ENCODE peak calls at places on chromosomes 13 and 19, in seven cellular contexts. B is Peyer's patch, W is breast epithelium, C is stomach, R is body of pancreas, X is gastrocnemius medialis, S is heart left ventricle. Y is an unnamed sample.
A peak's percentile ranks its signal among the peaks of the same experiment; 100 is the strongest.

GRCh38 chr13:35917252-35917941 is 213.8 kb downstream of the DCLK1 start:
- DNase-seq in W (no peak), R (no peak), B (no peak), S (no peak), C (no peak), X (no peak), Y (no peak)

GRCh38 chr13:25181597-25181996 is 9.5 kb upstream of the AMER2 start:
- DNase-seq in S (no peak), B (no peak), X (no peak), R (no peak), W (no peak), C (no peak), Y (no peak)

GRCh38 chr13:74206061-74206561 is 71.9 kb upstream of the KLF12 start:
- DNase-seq in W (peak; percentile 29), B (no peak), R (no peak), C (no peak), S (no peak), X (no peak), Y (no peak)

GRCh38 chr13:41458187-41458938 is 1.0 kb downstream of the RGCC start:
- DNase-seq in S (peak; percentile 34), R (peak; percentile 37), X (no peak), B (peak; percentile 43), W (no peak), C (peak; percentile 53), Y (peak; percentile 58)

GRCh38 chr19:13398780-13399726 is 107.2 kb downstream of the CACNA1A start:
- DNase-seq in C (no peak), W (no peak), B (no peak), R (no peak), S (peak; percentile 39), X (no peak), Y (no peak)

GRCh38 chr19:32164384-32164992 is 180.9 kb upstream of the ZNF507 start:
- DNase-seq in X (no peak), W (no peak), R (no peak), S (no peak), C (no peak), B (no peak), Y (no peak)

GRCh38 chr19:31126236-31126635 is 223.0 kb downstream of the TSHZ3 start:
- DNase-seq in S (no peak), R (no peak), B (no peak), C (no peak), W (no peak), X (no peak), Y (no peak)

GRCh38 chr19:32287811-32288227 is 57.6 kb upstream of the ZNF507 start:
- DNase-seq in X (peak; percentile 50), B (peak; percentile 18), R (peak; percentile 40), W (peak; percentile 21), C (peak; percentile 52), S (peak; percentile 81), Y (no peak)

GRCh38 chr19:38970664-38971532 is 4.6 kb downstream of the FBXO17 start:
- DNase-seq in S (no peak), C (no peak), B (no peak), W (no peak), R (no peak), X (no peak), Y (no peak)

GRCh38 chr19:36093687-36094086 is 17.3 kb upstream of the OVOL3 start:
- DNase-seq in R (no peak), W (no peak), B (no peak), X (no peak), C (no peak), S (peak; percentile 60), Y (no peak)

GRCh38 chr13:109226631-109227030 is 559.8 kb downstream of the IRS2 start:
- DNase-seq in C (no peak), W (no peak), S (no peak), R (no peak), X (no peak), B (no peak), Y (no peak)

GRCh38 chr13:26965976-26966375 is 205.4 kb upstream of the GPR12 start:
- DNase-seq in S (peak; percentile 83), W (no peak), X (no peak), B (no peak), C (peak; percentile 81), R (peak; percentile 81), Y (peak; percentile 79)

GRCh38 chr13:111179908-111180756 is 65.0 kb downstream of the ARHGEF7 start:
- DNase-seq in R (no peak), X (no peak), S (no peak), W (no peak), C (no peak), B (no peak), Y (no peak)
- H3K27ac ChIP-seq in R (no peak overlapping the region), X (peak overlapping the region; percentile 80), S (peak overlapping the region; percentile 5), W (no peak overlapping the region), C (peak overlapping the region; percentile 27), B (peak overlapping the region; percentile 31), Y (no peak overlapping the region)

GRCh38 chr19:22199171-22199570 is 2.4 kb upstream of the ZNF676 start:
- DNase-seq in C (no peak), X (no peak), R (no peak), B (no peak), W (no peak), S (no peak), Y (no peak)
- H3K9me3 ChIP-seq in C (peaks cover 19% of the 10 kb centered on the region), X (no peaks in the 10 kb centered on the region), R (no peaks in the 10 kb centered on the region), B (no peaks in the 10 kb centered on the region), W (peaks cover 57% of the 10 kb centered on the region), S (peaks cover 6% of the 10 kb centered on the region), Y (no peaks in the 10 kb centered on the region)

DNA sequence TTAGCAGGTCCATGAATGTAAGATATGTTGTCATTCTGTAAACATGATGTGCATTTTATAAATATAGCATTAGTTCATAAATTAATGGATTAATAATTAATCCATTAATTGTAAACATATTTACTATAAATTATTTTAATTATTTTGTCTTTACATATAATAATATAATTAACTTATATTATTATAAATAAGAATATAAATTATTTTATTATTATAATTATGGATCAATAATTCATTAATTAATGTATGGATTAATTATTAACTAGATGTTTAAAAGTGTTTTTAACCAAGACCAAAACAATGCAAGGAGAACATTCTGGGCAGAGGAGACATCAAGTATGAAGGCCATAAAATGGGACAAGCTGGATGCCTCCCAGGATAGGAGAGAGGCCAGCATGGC is 72.0 kb downstream of the RUBCNL start:
- DNase-seq in C (no peak), S (no peak), R (no peak), B (no peak), X (no peak), W (no peak), Y (no peak)
- TF ChIP-seq POLR2A in C (no peak), S (no peak), R (no peak), B (no peak), X (no peak), W (no peak), Y (no peak)

DNA sequence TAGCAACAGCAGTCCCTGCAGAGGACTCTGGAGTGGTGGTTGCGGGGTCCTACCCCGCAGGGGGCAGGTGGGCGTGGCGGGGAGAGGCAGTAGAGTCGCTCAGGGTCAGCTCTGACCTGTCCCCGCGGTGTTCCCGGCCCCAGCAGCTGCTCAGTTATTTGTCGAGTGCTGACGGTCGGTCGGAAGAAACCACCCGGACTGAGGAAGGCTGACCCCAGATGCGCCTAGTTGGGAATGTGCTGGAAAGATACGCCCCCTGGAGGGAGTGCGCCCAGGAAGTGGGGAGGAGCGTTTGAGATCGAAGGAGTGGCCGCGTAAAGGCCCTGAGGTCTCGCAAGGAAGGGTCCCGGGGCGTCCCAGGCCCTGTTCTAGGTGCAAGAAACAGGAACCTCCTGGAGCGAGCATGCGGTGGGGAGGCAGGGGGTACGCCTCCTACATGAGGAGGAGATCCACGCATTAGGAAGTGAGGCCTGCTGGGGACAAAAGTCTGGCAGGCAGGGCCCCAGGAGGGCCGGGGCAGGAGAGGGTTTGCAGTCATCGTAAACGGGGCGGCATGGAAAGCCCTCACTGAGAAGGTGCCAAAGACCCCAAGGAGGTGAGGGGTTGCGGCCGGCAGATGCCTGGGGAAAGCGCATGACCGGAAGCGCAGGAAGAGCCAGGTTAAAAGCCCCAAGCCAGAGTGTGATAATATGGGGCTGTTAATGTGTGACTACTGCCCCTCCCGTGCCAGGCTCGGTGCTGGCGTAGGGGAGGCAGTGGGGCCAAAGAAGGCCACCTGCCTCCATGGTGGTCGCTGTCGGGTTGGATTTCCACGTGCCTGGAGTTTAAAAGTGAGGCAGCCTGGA is 9.1 kb downstream of the CCDC8 start:
- DNase-seq in C (peak; percentile 35), R (peak; percentile 68), X (no peak), B (no peak), S (peak; percentile 58), W (peak; percentile 54), Y (peak; percentile 74)
- H3K27ac ChIP-seq in C (peak overlapping the region; percentile 43), R (peak overlapping the region; percentile 6), X (peak overlapping the region; percentile 19), B (peak overlapping the region; percentile 60), S (peak overlapping the region; percentile 77), W (peak overlapping the region; percentile 79), Y (peak overlapping the region; percentile 80)

GRCh38 chr19:3969435-3970312 is 1.2 kb downstream of the DAPK3 start:
- DNase-seq in W (peak; percentile 76), R (peak; percentile 50), X (peak; percentile 87), S (no peak), B (no peak), C (peak; percentile 57), Y (peak; percentile 40)

GRCh38 chr19:3975144-3975543 is 4.2 kb upstream of the DAPK3 start:
- DNase-seq in S (no peak), B (no peak), W (no peak), C (no peak), R (no peak), X (peak; percentile 33), Y (no peak)

GRCh38 chr19:3970313-3970807 is 539 bp downstream of the DAPK3 start:
- DNase-seq in X (no peak), W (no peak), R (no peak), C (no peak), S (no peak), B (no peak), Y (no peak)

GRCh38 chr19:3968556-3969434 is 2.1 kb downstream of the DAPK3 start:
- DNase-seq in C (peak; percentile 87), R (peak; percentile 89), B (no peak), X (peak; percentile 93), W (peak; percentile 97), S (peak; percentile 95), Y (peak; percentile 82)

GRCh38 chr19:3970808-3971598 is at the start of gene DAPK3:
- DNase-seq in C (peak; percentile 98), R (peak; percentile 98), W (peak; percentile 99), S (peak; percentile 99), B (peak; percentile 95), X (peak; percentile 98), Y (peak; percentile 98)
- H3K9me3 ChIP-seq in C (no peaks in the 10 kb centered on the region), R (no peaks in the 10 kb centered on the region), W (no peaks in the 10 kb centered on the region), S (no peaks in the 10 kb centered on the region), B (no peaks in the 10 kb centered on the region), X (no peaks in the 10 kb centered on the region), Y (no peaks in the 10 kb centered on the region)

GRCh38 chr13:19864018-19864338 is 529 bp upstream of the ZMYM5 start:
- DNase-seq in B (no peak), S (peak; percentile 79), C (peak; percentile 63), X (peak; percentile 52), R (peak; percentile 60), W (no peak), Y (peak; percentile 78)
- TF ChIP-seq POLR2A in B (no peak), S (no peak), C (no peak), X (no peak), R (no peak), W (no peak), Y (no peak)

DNA sequence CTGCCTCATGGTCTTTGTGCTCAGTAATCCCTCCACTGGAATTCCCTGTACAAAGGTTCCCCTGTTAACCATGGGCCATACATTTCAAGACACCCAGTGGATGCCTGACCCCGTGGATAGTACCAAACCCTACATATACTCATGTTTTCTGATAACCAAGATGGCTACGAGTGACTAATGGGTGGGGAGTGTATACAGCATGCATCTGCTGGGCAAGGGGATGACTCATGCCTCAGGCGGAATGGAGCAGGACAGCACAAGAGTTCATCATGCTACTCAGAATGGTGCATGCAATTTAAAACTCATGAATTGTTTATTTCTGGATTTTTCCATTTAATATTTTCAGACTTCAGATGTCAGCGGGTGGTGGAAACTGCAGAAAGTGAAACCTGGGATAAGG is 13.3 kb upstream of the FGF9 start:
- DNase-seq in R (no peak), W (no peak), B (no peak), C (no peak), X (no peak), S (no peak), Y (no peak)
- H3K27ac ChIP-seq in R (no peak overlapping the region), W (no peak overlapping the region), B (no peak overlapping the region), C (no peak overlapping the region), X (no peak overlapping the region), S (no peak overlapping the region), Y (no peak overlapping the region)